ENCODE peak calls at places on chromosomes 6 and 20, in six cellular contexts. C is kidney tubule cell, S is natural killer cell, E is NCI-H1092, R is Peyer's patch, U is NCI-H69. M is an unnamed sample.

GRCh38 chr6:145829102-145829501 is 14.5 kb upstream of the FBXO30 start:
- DNase-seq in C (no peak), S (no peak), E (no peak), R (no peak), U (peak), M (no peak)

GRCh38 chr6:100446922-100447899 is 17.5 kb downstream of the SIM1 start:
- DNase-seq in C (no peak), S (no peak), E (no peak), R (no peak), U (no peak), M (no peak)

GRCh38 chr6:31871068-31871659 is 7.6 kb downstream of the SLC44A4 start:
- DNase-seq in C (peak), S (no peak), E (no peak), R (no peak), U (no peak), M (no peak)

GRCh38 chr6:24991748-24992467 is 56.1 kb upstream of the RIPOR2 start:
- DNase-seq in C (peak), S (peak), E (peak), R (peak), U (peak), M (peak)

GRCh38 chr6:18897350-18897749 is 510.2 kb downstream of the RNF144B start:
- DNase-seq in C (no peak), S (no peak), E (no peak), R (no peak), U (no peak), M (no peak)

GRCh38 chr6:36068603-36069002 is 41.0 kb downstream of the MAPK14 start:
- DNase-seq in C (no peak), S (no peak), E (no peak), R (no peak), U (no peak), M (no peak)

GRCh38 chr6:158506577-158506976 is 53.3 kb upstream of the TMEM181 start:
- DNase-seq in C (no peak), S (no peak), E (peak), R (no peak), U (peak), M (no peak)

GRCh38 chr6:81969011-81969410 is 216.5 kb upstream of the TENT5A start:
- DNase-seq in C (no peak), S (no peak), E (no peak), R (no peak), U (no peak), M (no peak)

GRCh38 chr20:63052571-63053429 is 46.0 kb upstream of the BHLHE23 start:
- DNase-seq in C (no peak), S (no peak), E (no peak), R (no peak), U (no peak), M (no peak)

GRCh38 chr20:58485326-58485725 is 29.9 kb downstream of the APCDD1L start:
- DNase-seq in C (no peak), S (no peak), E (no peak), R (no peak), U (no peak), M (no peak)

GRCh38 chr20:9945406-9945805 is 89.4 kb upstream of the ANKEF1 start:
- DNase-seq in C (peak), S (no peak), E (no peak), R (no peak), U (peak), M (no peak)

GRCh38 chr6:38531134-38531533 is 108.6 kb downstream of the BTBD9 start:
- DNase-seq in C (no peak), S (no peak), E (no peak), R (no peak), U (no peak), M (no peak)

GRCh38 chr6:141252828-141253608 is 879.7 kb upstream of the GJE1 start:
- DNase-seq in C (no peak), S (no peak), E (no peak), R (no peak), U (no peak), M (no peak)

GRCh38 chr6:136326038-136326561 is 36.5 kb upstream of the BCLAF1 start:
- DNase-seq in C (peak), S (no peak), E (peak), R (no peak), U (peak), M (no peak)

GRCh38 chr6:143673638-143674037 is 4.1 kb upstream of the PHACTR2 start:
- DNase-seq in C (peak), S (no peak), E (no peak), R (no peak), U (peak), M (no peak)

GRCh38 chr6:17021539-17021889 is 80.3 kb upstream of the STMND1 start:
- DNase-seq in C (no peak), S (no peak), E (no peak), R (no peak), U (no peak), M (no peak)

GRCh38 chr6:22582806-22583205 is 13.4 kb downstream of the HDGFL1 start:
- DNase-seq in C (no peak), S (no peak), E (no peak), R (no peak), U (no peak), M (no peak)

GRCh38 chr6:165468836-165469235 is 159.4 kb upstream of the C6orf118 start:
- DNase-seq in C (no peak), S (no peak), E (no peak), R (no peak), U (no peak), M (no peak)

GRCh38 chr6:112979830-112980229 is 632.7 kb downstream of the RFPL4B start:
- DNase-seq in C (peak), S (no peak), E (peak), R (no peak), U (peak), M (no peak)

GRCh38 chr20:43375586-43375985 is 82.1 kb upstream of the SRSF6 start:
- DNase-seq in C (no peak), S (no peak), E (no peak), R (no peak), U (no peak), M (no peak)

GRCh38 chr6:153131037-153131981 is at the start of gene RGS17:
- DNase-seq in C (peak), S (no peak), E (peak), R (no peak), U (peak), M (peak)

GRCh38 chr20:10239954-10240353 is 21.3 kb downstream of the SNAP25 start:
- DNase-seq in C (peak), S (no peak), E (no peak), R (no peak), U (peak), M (no peak)

GRCh38 chr6:168025831-168026325 is 28.4 kb downstream of the KIF25 start:
- DNase-seq in C (no peak), S (no peak), E (no peak), R (no peak), U (no peak), M (no peak)

GRCh38 chr6:1814279-1814678 is 204.6 kb downstream of the FOXC1 start:
- DNase-seq in C (no peak), S (no peak), E (no peak), R (no peak), U (no peak), M (no peak)

GRCh38 chr20:63567382-63568169 is 6.5 kb downstream of the HELZ2 start:
- DNase-seq in C (no peak), S (peak), E (no peak), R (peak), U (no peak), M (peak)

GRCh38 chr6:42937548-42938427 is 8.5 kb downstream of the CNPY3 start:
- DNase-seq in C (peak), S (no peak), E (no peak), R (no peak), U (no peak), M (no peak)

GRCh38 chr6:166244353-166245045 is 63.7 kb downstream of the PRR18 start:
- DNase-seq in C (no peak), S (peak), E (no peak), R (no peak), U (no peak), M (no peak)